ENCODE peak calls at places on chromosomes 11 and 22, in five cellular contexts. One of them, this sample, is unnamed.

GRCh38 chr11:81211050-81211449 is 1522.6 kb downstream of the FAM181B start:
- DNase-seq in CD4-positive, alpha-beta memory T cell: no peak
- DNase-seq in cardiac muscle cell: no peak
- DNase-seq in CD8-positive, alpha-beta memory T cell: no peak
- DNase-seq in lower lobe of right lung: no peak
- DNase-seq in this sample: no peak

GRCh38 chr11:132068556-132068955 is 698.1 kb downstream of the NTM start:
- DNase-seq in CD4-positive, alpha-beta memory T cell: no peak
- DNase-seq in lower lobe of right lung: no peak
- DNase-seq in CD8-positive, alpha-beta memory T cell: no peak
- DNase-seq in cardiac muscle cell: no peak
- DNase-seq in this sample: no peak

GRCh38 chr11:3109434-3109833 is 52.2 kb upstream of the CARS1 start:
- DNase-seq in CD4-positive, alpha-beta memory T cell: no peak
- DNase-seq in cardiac muscle cell: no peak
- DNase-seq in lower lobe of right lung: no peak
- DNase-seq in CD8-positive, alpha-beta memory T cell: no peak
- DNase-seq in this sample: no peak

GRCh38 chr11:68142028-68142412 is 20.8 kb upstream of the CHKA start:
- DNase-seq in cardiac muscle cell: no peak
- DNase-seq in lower lobe of right lung: peak
- DNase-seq in CD4-positive, alpha-beta memory T cell: peak
- DNase-seq in CD8-positive, alpha-beta memory T cell: peak
- DNase-seq in this sample: peak

GRCh38 chr11:83222499-83222898 is 29.0 kb downstream of the ANKRD42 start:
- DNase-seq in cardiac muscle cell: no peak
- DNase-seq in CD4-positive, alpha-beta memory T cell: no peak
- DNase-seq in CD8-positive, alpha-beta memory T cell: no peak
- DNase-seq in lower lobe of right lung: no peak
- DNase-seq in this sample: no peak

GRCh38 chr11:45212566-45213315 is 66.3 kb downstream of the PRDM11 start:
- DNase-seq in CD4-positive, alpha-beta memory T cell: no peak
- DNase-seq in lower lobe of right lung: no peak
- DNase-seq in CD8-positive, alpha-beta memory T cell: no peak
- DNase-seq in cardiac muscle cell: peak
- DNase-seq in this sample: no peak

GRCh38 chr11:23732026-23732425 is 764.8 kb upstream of the LUZP2 start:
- DNase-seq in CD8-positive, alpha-beta memory T cell: no peak
- DNase-seq in cardiac muscle cell: no peak
- DNase-seq in CD4-positive, alpha-beta memory T cell: no peak
- DNase-seq in lower lobe of right lung: no peak
- DNase-seq in this sample: no peak

GRCh38 chr11:7612661-7613393 is 60.5 kb downstream of the CYB5R2 start:
- DNase-seq in CD4-positive, alpha-beta memory T cell: no peak
- DNase-seq in lower lobe of right lung: no peak
- DNase-seq in CD8-positive, alpha-beta memory T cell: no peak
- DNase-seq in cardiac muscle cell: peak
- DNase-seq in this sample: no peak

GRCh38 chr11:133038850-133039249 is 493.5 kb downstream of the OPCML start:
- DNase-seq in lower lobe of right lung: no peak
- DNase-seq in CD8-positive, alpha-beta memory T cell: no peak
- DNase-seq in CD4-positive, alpha-beta memory T cell: no peak
- DNase-seq in cardiac muscle cell: no peak
- DNase-seq in this sample: no peak

GRCh38 chr22:44025171-44026065 is 1.3 kb downstream of the PARVB start:
- DNase-seq in lower lobe of right lung: peak
- DNase-seq in cardiac muscle cell: no peak
- DNase-seq in CD8-positive, alpha-beta memory T cell: no peak
- DNase-seq in CD4-positive, alpha-beta memory T cell: no peak
- DNase-seq in this sample: no peak

GRCh38 chr11:59891781-59892181 is 13.2 kb downstream of the OOSP3 start:
- DNase-seq in cardiac muscle cell: peak
- DNase-seq in CD8-positive, alpha-beta memory T cell: no peak
- DNase-seq in lower lobe of right lung: no peak
- DNase-seq in CD4-positive, alpha-beta memory T cell: no peak
- DNase-seq in this sample: no peak

GRCh38 chr22:17576475-17576874 is 13.2 kb downstream of the SLC25A18 start:
- DNase-seq in CD8-positive, alpha-beta memory T cell: no peak
- DNase-seq in CD4-positive, alpha-beta memory T cell: no peak
- DNase-seq in cardiac muscle cell: no peak
- DNase-seq in lower lobe of right lung: no peak
- DNase-seq in this sample: no peak

GRCh38 chr22:47587361-47587760 is 824.9 kb downstream of the TBC1D22A start:
- DNase-seq in lower lobe of right lung: no peak
- DNase-seq in CD8-positive, alpha-beta memory T cell: no peak
- DNase-seq in cardiac muscle cell: no peak
- DNase-seq in CD4-positive, alpha-beta memory T cell: no peak
- DNase-seq in this sample: no peak

GRCh38 chr11:69158301-69159152 is 2.8 kb downstream of the SMIM38 start:
- DNase-seq in CD8-positive, alpha-beta memory T cell: peak
- DNase-seq in CD4-positive, alpha-beta memory T cell: no peak
- DNase-seq in lower lobe of right lung: no peak
- DNase-seq in cardiac muscle cell: no peak
- DNase-seq in this sample: no peak

DNA sequence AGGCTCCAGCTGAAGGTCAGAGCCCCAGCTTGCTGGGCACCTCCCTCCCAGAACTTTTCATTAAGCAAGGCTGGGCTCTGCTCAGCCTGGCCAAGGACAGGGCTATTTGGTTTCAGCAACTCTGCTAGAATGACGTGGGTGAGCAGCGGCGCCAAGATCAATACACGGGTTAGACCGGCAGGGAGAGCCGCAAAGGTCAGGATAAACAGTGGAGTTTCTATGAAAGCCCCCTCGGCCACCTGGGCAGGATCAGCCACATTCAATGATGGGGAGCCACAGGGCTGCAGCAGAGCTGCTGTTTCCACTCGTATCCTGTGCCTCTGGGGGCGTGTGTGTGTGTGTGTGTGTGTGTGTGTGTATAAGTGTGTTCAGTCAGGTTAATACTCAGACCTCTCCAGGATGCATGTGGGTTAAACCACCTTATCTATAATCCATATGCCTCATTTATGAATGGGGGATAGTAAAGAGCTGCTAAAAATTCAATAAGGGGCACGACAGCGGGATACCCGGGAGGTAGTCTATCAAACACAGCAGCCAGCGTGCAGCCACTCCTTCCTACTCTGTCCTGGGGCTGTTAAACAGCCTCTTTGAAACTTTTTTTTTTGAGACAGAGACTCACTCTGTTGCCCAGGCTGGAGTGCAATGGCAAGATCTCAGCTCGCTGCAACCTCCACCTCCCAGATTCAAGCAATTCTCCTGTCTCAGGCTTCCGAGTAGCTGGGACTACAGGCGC is 34.8 kb downstream of the MYH9 start:
- DNase-seq in cardiac muscle cell: no peak
- DNase-seq in lower lobe of right lung: peak
- DNase-seq in CD8-positive, alpha-beta memory T cell: peak
- DNase-seq in CD4-positive, alpha-beta memory T cell: peak
- DNase-seq in this sample: peak
- H3K4me3 ChIP-seq in cardiac muscle cell: no peak
- H3K4me3 ChIP-seq in lower lobe of right lung: no peak
- H3K4me3 ChIP-seq in CD8-positive, alpha-beta memory T cell: peak
- H3K4me3 ChIP-seq in CD4-positive, alpha-beta memory T cell: peak
- H3K4me3 ChIP-seq in this sample: peak

GRCh38 chr11:47534707-47535251 is 18.2 kb downstream of the CELF1 start:
- DNase-seq in lower lobe of right lung: no peak
- DNase-seq in cardiac muscle cell: no peak
- DNase-seq in CD8-positive, alpha-beta memory T cell: no peak
- DNase-seq in CD4-positive, alpha-beta memory T cell: no peak
- DNase-seq in this sample: no peak

GRCh38 chr11:47538741-47539575 is 14.0 kb downstream of the CELF1 start:
- DNase-seq in CD4-positive, alpha-beta memory T cell: no peak
- DNase-seq in cardiac muscle cell: no peak
- DNase-seq in lower lobe of right lung: no peak
- DNase-seq in CD8-positive, alpha-beta memory T cell: no peak
- DNase-seq in this sample: no peak

GRCh38 chr11:47541070-47541469 is 11.9 kb downstream of the CELF1 start:
- DNase-seq in lower lobe of right lung: no peak
- DNase-seq in cardiac muscle cell: no peak
- DNase-seq in CD8-positive, alpha-beta memory T cell: no peak
- DNase-seq in CD4-positive, alpha-beta memory T cell: no peak
- DNase-seq in this sample: no peak

GRCh38 chr11:47536925-47537324 is 16.0 kb downstream of the CELF1 start:
- DNase-seq in lower lobe of right lung: no peak
- DNase-seq in cardiac muscle cell: no peak
- DNase-seq in CD8-positive, alpha-beta memory T cell: no peak
- DNase-seq in CD4-positive, alpha-beta memory T cell: no peak
- DNase-seq in this sample: no peak

DNA sequence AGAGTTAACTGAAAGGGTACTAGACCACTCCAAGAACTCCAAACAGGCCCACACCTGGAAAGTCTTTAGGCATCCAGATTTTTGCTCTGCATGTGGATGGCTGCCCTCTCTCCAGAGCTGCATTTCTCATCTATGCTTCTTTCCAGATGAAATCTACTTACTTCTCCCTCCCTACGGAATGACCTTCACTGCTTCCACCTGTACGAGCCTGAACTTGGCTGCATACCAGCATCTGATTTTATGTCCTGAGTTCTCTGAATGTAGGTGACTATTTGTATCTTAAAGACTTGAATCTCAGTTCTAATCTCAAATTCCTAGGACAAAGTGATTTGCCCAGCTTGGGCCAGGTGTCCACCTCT is 13.3 kb downstream of the CELF1 start:
- DNase-seq in lower lobe of right lung: no peak
- DNase-seq in CD8-positive, alpha-beta memory T cell: no peak
- DNase-seq in cardiac muscle cell: no peak
- DNase-seq in CD4-positive, alpha-beta memory T cell: no peak
- DNase-seq in this sample: no peak
- H3K4me3 ChIP-seq in lower lobe of right lung: no peak
- H3K4me3 ChIP-seq in CD8-positive, alpha-beta memory T cell: no peak
- H3K4me3 ChIP-seq in cardiac muscle cell: no peak
- H3K4me3 ChIP-seq in CD4-positive, alpha-beta memory T cell: no peak
- H3K4me3 ChIP-seq in this sample: no peak

DNA sequence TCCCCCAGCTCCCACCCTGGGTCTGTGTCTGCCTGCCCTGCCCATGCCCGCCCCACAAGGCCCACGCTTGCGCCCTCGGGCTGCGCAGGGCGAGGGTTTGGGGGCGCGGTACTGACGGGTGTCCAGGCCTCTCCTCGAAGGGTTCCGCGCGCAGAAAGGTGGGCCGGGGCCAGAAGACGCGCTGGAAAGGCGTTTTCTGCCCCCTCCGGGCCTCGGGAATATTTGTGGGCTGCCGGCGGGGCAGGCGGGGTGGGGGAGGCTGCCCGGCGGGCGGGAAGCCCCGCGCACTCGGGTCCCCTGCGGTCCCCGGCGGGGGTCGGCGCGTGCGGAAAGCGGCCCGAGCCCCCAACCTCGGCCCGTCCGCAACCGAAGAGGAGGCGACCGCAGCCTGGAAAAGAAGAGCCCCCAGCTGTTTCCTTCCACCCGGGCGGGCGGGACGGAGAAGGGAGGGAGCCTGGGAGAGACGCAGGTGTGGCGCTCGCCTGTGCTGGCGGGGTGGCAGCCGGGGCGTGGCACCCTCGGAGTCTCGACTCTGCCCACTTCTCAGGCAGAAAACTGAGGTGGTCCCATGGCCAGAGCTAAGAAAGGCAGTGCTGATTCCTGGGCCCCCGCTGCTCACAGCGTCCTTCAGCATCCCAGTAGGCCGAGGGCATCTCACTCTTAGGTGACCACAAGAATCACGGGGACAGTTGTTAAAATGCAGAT is 59.0 kb downstream of the THAP12 start:
- DNase-seq in lower lobe of right lung: peak
- DNase-seq in CD4-positive, alpha-beta memory T cell: no peak
- DNase-seq in CD8-positive, alpha-beta memory T cell: no peak
- DNase-seq in cardiac muscle cell: no peak
- DNase-seq in this sample: no peak
- H3K4me3 ChIP-seq in lower lobe of right lung: peak
- H3K4me3 ChIP-seq in CD4-positive, alpha-beta memory T cell: no peak
- H3K4me3 ChIP-seq in CD8-positive, alpha-beta memory T cell: no peak
- H3K4me3 ChIP-seq in cardiac muscle cell: peak
- H3K4me3 ChIP-seq in this sample: no peak

DNA sequence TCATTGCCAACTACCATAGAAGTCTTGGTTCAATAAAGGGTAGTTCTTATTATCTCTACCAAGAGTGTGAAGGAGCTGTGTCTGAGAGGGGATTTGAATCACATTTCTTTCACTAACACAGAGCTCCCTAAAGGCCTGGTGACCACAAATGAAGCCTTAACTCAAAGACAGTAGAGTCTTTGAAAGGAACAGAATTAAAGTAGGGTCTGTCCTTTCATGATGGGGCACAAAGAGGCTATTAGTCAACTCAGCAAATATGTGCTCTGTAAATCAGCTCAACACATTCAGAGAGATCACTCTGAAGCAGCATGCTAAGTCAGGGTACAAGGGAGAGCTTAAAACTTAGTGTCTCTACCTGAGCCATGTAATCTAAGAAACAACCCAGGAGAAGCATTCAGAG is 212.4 kb upstream of the SYN3 start:
- DNase-seq in CD8-positive, alpha-beta memory T cell: no peak
- DNase-seq in lower lobe of right lung: no peak
- DNase-seq in cardiac muscle cell: no peak
- DNase-seq in CD4-positive, alpha-beta memory T cell: no peak
- DNase-seq in this sample: no peak
- H3K4me3 ChIP-seq in CD8-positive, alpha-beta memory T cell: no peak
- H3K4me3 ChIP-seq in lower lobe of right lung: no peak
- H3K4me3 ChIP-seq in cardiac muscle cell: no peak
- H3K4me3 ChIP-seq in CD4-positive, alpha-beta memory T cell: no peak
- H3K4me3 ChIP-seq in this sample: no peak

DNA sequence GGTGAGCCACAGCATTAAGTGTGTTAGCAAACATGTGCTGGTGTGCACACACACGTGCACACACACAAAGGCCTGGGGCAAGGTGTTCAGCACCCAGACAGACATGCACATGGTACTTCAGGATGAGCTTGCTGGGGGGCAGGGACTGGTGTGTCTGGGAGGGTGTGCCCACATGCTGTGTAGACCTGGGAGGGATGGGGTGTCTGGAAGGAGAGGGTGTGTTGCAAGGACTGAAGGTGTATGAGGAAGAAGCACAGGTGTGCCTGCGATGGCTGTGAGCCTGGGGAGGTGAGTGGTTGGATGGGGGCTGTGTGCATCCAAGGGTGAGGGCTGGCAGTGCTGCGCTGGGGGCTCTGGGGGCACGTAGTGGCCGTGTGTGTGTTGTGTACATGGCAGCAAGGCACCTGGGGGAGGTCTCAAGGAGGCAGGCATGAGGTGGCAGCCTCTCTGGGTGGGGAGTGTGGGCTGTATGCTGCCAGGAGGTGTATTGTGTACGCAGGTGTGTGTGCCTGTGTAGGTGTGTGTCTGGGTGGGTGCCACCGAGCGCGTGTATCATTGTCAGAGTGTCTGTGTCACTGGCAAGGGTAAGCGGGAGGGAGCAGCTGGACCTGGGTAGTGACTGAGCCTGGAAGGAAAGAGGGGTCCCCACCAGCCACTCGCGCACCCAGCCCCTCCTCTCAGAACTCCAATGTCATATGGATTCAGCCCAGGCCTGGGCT is 2.2 kb downstream of the NRXN2 start:
- DNase-seq in CD4-positive, alpha-beta memory T cell: no peak
- DNase-seq in cardiac muscle cell: no peak
- DNase-seq in lower lobe of right lung: no peak
- DNase-seq in CD8-positive, alpha-beta memory T cell: no peak
- DNase-seq in this sample: no peak
- H3K4me3 ChIP-seq in CD4-positive, alpha-beta memory T cell: no peak
- H3K4me3 ChIP-seq in cardiac muscle cell: no peak
- H3K4me3 ChIP-seq in lower lobe of right lung: no peak
- H3K4me3 ChIP-seq in CD8-positive, alpha-beta memory T cell: no peak
- H3K4me3 ChIP-seq in this sample: no peak

This sample was measured in naive thymus-derived CD4-positive, alpha-beta T cell.